ENCODE peak calls at places on chromosomes 5 and 9, in six cellular contexts. D is GM06990; M is GM12865; T is fibroblast of mammary gland; U is CD8-positive, alpha-beta T cell; R is mesothelial cell of epicardium. J is an unnamed sample.

GRCh38 chr5:148827723-148828122 is 1.3 kb downstream of the ADRB2 start:
- DNase-seq in M (no peak), D (no peak), R (no peak), T (no peak), U (no peak), J (no peak)

GRCh38 chr5:115575167-115576070 is 26.9 kb downstream of the TICAM2 start:
- DNase-seq in M (peak), R (no peak), U (no peak), D (peak), T (peak), J (no peak)

GRCh38 chr9:92911496-92912475 is 33.9 kb upstream of the ZNF484 start:
- DNase-seq in R (no peak), M (no peak), U (no peak), D (no peak), T (no peak), J (no peak)

GRCh38 chr5:38600334-38601045 is 44.0 kb upstream of the LIFR start:
- DNase-seq in M (no peak), D (no peak), U (no peak), T (peak), R (no peak), J (no peak)

GRCh38 chr5:114789773-114790402 is 379.8 kb downstream of the TRIM36 start:
- DNase-seq in D (no peak), R (no peak), M (peak), U (no peak), T (peak), J (peak)

GRCh38 chr5:96997265-96997859 is 61.5 kb downstream of the LNPEP start:
- DNase-seq in R (no peak), M (peak), U (no peak), T (peak), D (peak), J (peak)

GRCh38 chr5:178581621-178582020 is 8.6 kb downstream of the COL23A1 start:
- DNase-seq in U (no peak), M (no peak), D (no peak), T (no peak), R (no peak), J (no peak)

GRCh38 chr5:173078878-173079277 is 22.7 kb downstream of the CREBRF start:
- DNase-seq in D (no peak), U (no peak), M (no peak), R (no peak), T (peak), J (no peak)

GRCh38 chr5:94900006-94900505 is 281.6 kb downstream of the SLF1 start:
- DNase-seq in D (no peak), R (no peak), U (no peak), T (no peak), M (no peak), J (no peak)

GRCh38 chr5:16431482-16431881 is 34.1 kb downstream of the ZNF622 start:
- DNase-seq in U (no peak), R (no peak), T (no peak), D (no peak), M (no peak), J (no peak)

GRCh38 chr5:137470111-137470920 is 28.8 kb downstream of the SPOCK1 start:
- DNase-seq in U (no peak), T (peak), M (no peak), D (no peak), R (no peak), J (no peak)

GRCh38 chr9:111691686-111692329 is 30.4 kb downstream of the GNG10 start:
- DNase-seq in T (peak), U (no peak), M (peak), D (peak), R (no peak), J (peak)
- TF ChIP-seq CTCF in T (peak), U (no peak), M (peak), D (peak), R (no peak), J (no peak)

GRCh38 chr5:34982823-34983222 is 53.5 kb downstream of the DNAJC21 start:
- DNase-seq in D (no peak), R (no peak), M (no peak), T (no peak), U (no peak), J (no peak)
- TF ChIP-seq CTCF in D (no peak), R (no peak), M (no peak), T (no peak), U (no peak), J (no peak)

DNA sequence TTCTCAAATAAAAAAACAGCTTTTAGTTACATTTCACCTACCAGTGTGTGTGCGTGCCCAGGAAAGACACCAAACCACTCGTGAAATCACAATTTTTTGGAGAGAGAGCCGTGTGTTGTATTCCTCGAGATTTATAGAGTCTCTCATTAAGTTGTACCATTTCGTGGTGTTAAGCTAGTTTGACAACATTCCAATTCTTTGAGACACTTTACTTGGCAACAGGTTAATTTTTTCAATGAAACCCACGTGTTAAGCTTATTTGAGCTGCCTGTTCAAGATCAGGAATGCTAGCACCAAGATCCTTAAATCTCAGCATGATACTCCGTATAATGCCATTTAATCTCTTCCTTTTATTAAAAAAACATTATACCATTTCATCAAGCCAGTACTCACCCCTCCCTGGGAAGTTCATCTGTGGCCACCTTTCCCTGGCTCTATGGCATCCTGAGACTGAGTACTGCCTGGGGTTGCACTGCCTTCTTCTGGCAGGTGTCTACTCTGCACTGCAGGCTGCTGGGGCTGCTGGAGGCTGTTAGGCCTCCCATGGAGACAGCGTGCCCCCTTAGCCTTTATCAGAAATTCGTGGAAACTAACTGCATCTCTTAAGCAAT is 143.7 kb downstream of the ARHGAP26 start:
- DNase-seq in T (no peak), D (no peak), R (no peak), U (no peak), M (no peak), J (no peak)
- TF ChIP-seq CTCF in T (no peak), D (no peak), R (no peak), U (no peak), M (no peak), J (no peak)

GRCh38 chr9:28648723-28649122 is 1075.4 kb upstream of the C9orf72 start:
- DNase-seq in R (no peak), T (no peak), M (no peak), D (no peak), U (no peak), J (no peak)

GRCh38 chr9:28651050-28651722 is 1077.9 kb upstream of the C9orf72 start:
- DNase-seq in R (no peak), D (no peak), U (no peak), M (no peak), T (no peak), J (no peak)

GRCh38 chr9:28650327-28650726 is 1077.0 kb upstream of the C9orf72 start:
- DNase-seq in M (no peak), T (no peak), R (no peak), U (no peak), D (no peak), J (no peak)
- TF ChIP-seq CTCF in M (no peak), T (no peak), R (no peak), U (no peak), D (no peak), J (no peak)

GRCh38 chr5:55708732-55709131 is 3.4 kb downstream of the SLC38A9 start:
- DNase-seq in U (no peak), R (no peak), T (peak), M (no peak), D (no peak), J (no peak)

GRCh38 chr5:55702612-55703345 is 9.3 kb downstream of the SLC38A9 start:
- DNase-seq in R (no peak), D (no peak), T (no peak), U (no peak), M (peak), J (peak)

GRCh38 chr5:55711531-55712022 is 547 bp downstream of the SLC38A9 start:
- DNase-seq in M (no peak), D (no peak), R (no peak), U (no peak), T (no peak), J (peak)

GRCh38 chr5:55701462-55702103 is 10.5 kb downstream of the SLC38A9 start:
- DNase-seq in U (no peak), D (no peak), T (no peak), M (no peak), R (no peak), J (no peak)

GRCh38 chr5:55706230-55706629 is 5.9 kb downstream of the SLC38A9 start:
- DNase-seq in R (no peak), T (no peak), U (no peak), D (no peak), M (no peak), J (no peak)
- TF ChIP-seq CTCF in R (no peak), T (no peak), U (no peak), D (no peak), M (no peak), J (no peak)

GRCh38 chr5:9533096-9533495 is 12.8 kb downstream of the SEMA5A start:
- DNase-seq in D (no peak), M (no peak), R (no peak), T (no peak), U (no peak), J (no peak)
- TF ChIP-seq CTCF in D (no peak), M (no peak), R (no peak), T (no peak), U (no peak), J (no peak)

DNA sequence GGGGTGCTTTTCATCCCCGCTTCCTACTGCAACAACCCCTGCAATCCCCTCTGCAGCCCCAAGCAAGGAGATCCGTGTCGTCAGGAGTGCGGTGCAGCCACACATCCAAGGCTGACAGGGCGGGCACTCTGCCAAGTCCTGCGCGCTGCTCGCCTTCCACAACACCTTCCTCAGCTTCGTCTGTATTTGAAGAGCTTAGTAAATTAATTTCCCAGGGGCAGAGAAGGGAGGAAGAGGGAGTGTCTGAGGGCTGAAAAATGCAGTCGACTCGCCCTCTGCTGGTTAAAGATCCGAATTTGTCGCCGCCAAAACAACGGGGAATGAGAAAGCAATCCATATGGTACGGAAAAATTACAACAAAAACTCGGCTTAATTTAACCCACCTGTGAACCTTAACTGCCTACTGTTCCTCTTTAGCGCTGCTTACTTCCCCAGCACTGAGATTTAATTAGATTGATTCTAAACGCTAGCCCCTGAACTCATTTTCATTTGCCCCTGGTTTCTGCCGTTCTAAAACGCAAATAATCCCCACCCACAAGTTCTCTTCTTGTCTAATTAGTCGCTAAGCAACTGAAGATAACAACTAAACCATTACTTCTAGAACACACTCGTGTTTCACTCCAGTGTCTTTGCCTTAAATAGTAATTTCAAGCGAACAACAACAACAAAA is 10.9 kb upstream of the PCDHB1 start:
- DNase-seq in D (no peak), M (no peak), R (peak), U (no peak), T (peak), J (no peak)
- TF ChIP-seq CTCF in D (no peak), M (no peak), R (peak), U (no peak), T (peak), J (peak)

GRCh38 chr5:124748687-124749594 is 2.5 kb upstream of the ZNF608 start:
- DNase-seq in U (no peak), D (peak), T (peak), M (peak), R (peak), J (peak)
- TF ChIP-seq CTCF in U (no peak), D (no peak), T (no peak), M (no peak), R (no peak), J (no peak)

GRCh38 chr5:78162253-78162862 is 132.1 kb downstream of the AP3B1 start:
- DNase-seq in T (peak), D (no peak), R (no peak), M (peak), U (no peak), J (peak)
- TF ChIP-seq CTCF in T (peak), D (peak), R (peak), M (peak), U (no peak), J (peak)

GRCh38 chr9:127281887-127282286 is 17.3 kb downstream of the GARNL3 start:
- DNase-seq in D (no peak), M (no peak), T (no peak), R (no peak), U (no peak), J (no peak)

GRCh38 chr9:127282611-127283010 is 18.0 kb downstream of the GARNL3 start:
- DNase-seq in U (no peak), T (no peak), R (no peak), D (no peak), M (no peak), J (no peak)

GRCh38 chr9:127285957-127286356 is 21.4 kb downstream of the GARNL3 start:
- DNase-seq in M (no peak), R (no peak), U (no peak), D (no peak), T (no peak), J (no peak)

GRCh38 chr9:127280880-127281660 is 16.5 kb downstream of the GARNL3 start:
- DNase-seq in D (no peak), T (no peak), M (no peak), U (no peak), R (no peak), J (no peak)

GRCh38 chr9:127283917-127284316 is 19.3 kb downstream of the GARNL3 start:
- DNase-seq in D (no peak), T (peak), U (no peak), R (no peak), M (peak), J (no peak)
- TF ChIP-seq CTCF in D (peak), T (peak), U (no peak), R (no peak), M (peak), J (peak)

J was measured in GM13976.